ENCODE peak calls at places on chromosomes 13 and 19, in six cellular contexts. R is fibroblast of lung; O is PC-9; N is cardiac muscle cell; Q is right lobe of liver; X is CD4-positive, alpha-beta memory T cell. H is an unnamed sample. For H3K27me3 and H3K4me1, the result is how much of the 10 kb centered on the place peaks cover.

GRCh38 chr19:35135389-35135909 is 590 bp upstream of the LGI4 start:
- DNase-seq in R (peak), O (peak), N (peak), Q (peak), X (peak), H (peak)

GRCh38 chr19:13646758-13647157 is 117.6 kb upstream of the MRI1 start:
- DNase-seq in R (no peak), O (no peak), N (no peak), Q (no peak), X (peak), H (peak)

GRCh38 chr13:69458013-69458412 is 649.6 kb upstream of the ATXN8OS start:
- DNase-seq in R (no peak), O (no peak), N (no peak), Q (no peak), X (no peak), H (no peak)

GRCh38 chr13:40639226-40639681 is 27.2 kb downstream of the FOXO1 start:
- DNase-seq in R (peak), O (peak), N (no peak), Q (no peak), X (no peak), H (no peak)

GRCh38 chr19:39351537-39352037 is 9.4 kb downstream of the SAMD4B start:
- DNase-seq in R (peak), O (no peak), N (no peak), Q (no peak), X (peak), H (no peak)

GRCh38 chr13:112057736-112058518 is 9.0 kb upstream of the SOX1 start:
- DNase-seq in R (no peak), O (no peak), N (no peak), Q (no peak), X (no peak), H (peak)

GRCh38 chr13:25429466-25429865 is 57.7 kb downstream of the ATP8A2 start:
- DNase-seq in R (no peak), O (no peak), N (no peak), Q (no peak), X (no peak), H (no peak)

GRCh38 chr13:109159650-109160309 is 530.4 kb downstream of the MYO16 start:
- DNase-seq in R (no peak), O (no peak), N (no peak), Q (no peak), X (no peak), H (no peak)

GRCh38 chr19:34274827-34275625 is 20.7 kb downstream of the GARRE1 start:
- DNase-seq in R (peak), O (no peak), N (no peak), Q (no peak), X (no peak), H (no peak)

GRCh38 chr13:29800687-29801086 is 49.7 kb downstream of the UBL3 start:
- DNase-seq in R (no peak), O (no peak), N (no peak), Q (no peak), X (no peak), H (no peak)

GRCh38 chr13:25885418-25885817 is 166.4 kb downstream of the SHISA2 start:
- DNase-seq in R (no peak), O (no peak), N (no peak), Q (no peak), X (no peak), H (no peak)

GRCh38 chr13:31204592-31204991 is 4.8 kb downstream of the B3GLCT start:
- DNase-seq in R (peak), O (no peak), N (no peak), Q (no peak), X (no peak), H (peak)

GRCh38 chr13:40269086-40269485 is 397.4 kb downstream of the FOXO1 start:
- DNase-seq in R (peak), O (no peak), N (no peak), Q (no peak), X (no peak), H (no peak)

GRCh38 chr19:35710784-35711723 is 6.7 kb downstream of the ZBTB32 start:
- DNase-seq in R (no peak), O (no peak), N (no peak), Q (no peak), X (peak), H (no peak)

GRCh38 chr13:51681037-51681678 is 96.9 kb downstream of the WDFY2 start:
- DNase-seq in R (peak), O (no peak), N (no peak), Q (no peak), X (no peak), H (no peak)

GRCh38 chr19:48543121-48543710 is 8.8 kb upstream of the SULT2B1 start:
- DNase-seq in R (peak), O (peak), N (no peak), Q (no peak), X (no peak), H (peak)

GRCh38 chr13:49099513-49099877 is 120.6 kb upstream of the MLNR start:
- DNase-seq in R (no peak), O (no peak), N (no peak), Q (no peak), X (no peak), H (no peak)

GRCh38 chr19:42436006-42436405 is 6.7 kb downstream of the CXCL17 start:
- DNase-seq in R (peak), O (no peak), N (no peak), Q (no peak), X (no peak), H (no peak)

GRCh38 chr13:105735269-105735668 is 800.2 kb downstream of the EFNB2 start:
- DNase-seq in R (no peak), O (peak), N (no peak), Q (no peak), X (no peak), H (no peak)

GRCh38 chr13:60584976-60585375 is 188.0 kb downstream of the TDRD3 start:
- DNase-seq in R (no peak), O (peak), N (no peak), Q (no peak), X (no peak), H (no peak)

GRCh38 chr13:52371736-52372247 is 34.2 kb downstream of the THSD1 start:
- DNase-seq in R (peak), O (no peak), N (no peak), Q (no peak), X (no peak), H (no peak)

GRCh38 chr13:110237895-110238294 is 69.1 kb downstream of the COL4A1 start:
- DNase-seq in R (no peak), O (no peak), N (no peak), Q (no peak), X (no peak), H (no peak)

GRCh38 chr13:110238795-110239194 is 68.2 kb downstream of the COL4A1 start:
- DNase-seq in R (no peak), O (no peak), N (no peak), Q (no peak), X (no peak), H (no peak)

GRCh38 chr13:110240352-110240751 is 66.6 kb downstream of the COL4A1 start:
- DNase-seq in R (no peak), O (no peak), N (no peak), Q (no peak), X (no peak), H (no peak)

GRCh38 chr13:110240943-110241342 is 66.0 kb downstream of the COL4A1 start:
- DNase-seq in R (no peak), O (no peak), N (no peak), Q (no peak), X (no peak), H (no peak)

DNA sequence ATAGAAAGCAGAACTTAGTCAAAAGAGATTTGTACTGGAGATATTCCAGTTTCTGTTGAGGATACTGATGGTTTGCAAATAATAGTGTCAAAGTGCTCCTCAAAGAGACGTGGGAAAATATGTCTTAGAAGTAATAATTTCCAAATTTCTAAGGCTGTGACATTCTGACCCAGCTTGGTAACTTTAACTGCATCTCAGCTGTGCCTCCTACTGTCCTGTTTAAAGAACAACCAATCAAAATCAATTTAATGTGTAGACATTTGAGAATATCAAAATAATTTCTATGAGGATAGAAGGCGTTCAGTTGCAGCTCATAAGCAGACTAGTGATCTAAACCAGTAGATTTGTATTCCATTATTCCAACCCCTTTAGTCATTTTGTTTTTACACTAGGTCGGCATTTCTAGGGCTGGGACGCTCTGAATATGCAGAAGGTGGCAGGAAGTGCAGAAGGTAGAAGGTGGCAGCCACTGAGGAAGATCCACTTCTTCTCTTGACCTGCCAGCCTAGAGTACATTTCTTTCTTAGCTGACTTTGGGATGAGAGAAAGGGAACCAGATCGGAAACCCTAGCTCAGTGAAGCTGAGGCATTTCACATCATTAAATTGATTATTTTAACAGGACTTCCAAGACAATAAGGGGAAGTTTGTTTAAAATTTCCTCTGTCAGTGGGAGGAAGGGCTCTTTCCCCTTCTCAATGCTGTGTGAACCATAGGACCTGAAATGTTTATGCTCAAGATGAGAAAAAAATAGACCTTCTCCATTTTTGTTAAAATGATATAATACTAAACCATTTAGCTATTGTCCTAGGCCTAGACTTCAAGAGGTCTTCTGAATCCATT is 67.5 kb downstream of the COL4A1 start:
- DNase-seq in R (no peak), O (no peak), N (no peak), Q (no peak), X (no peak), H (no peak)
- H3K27me3 ChIP-seq in R (under half), O (under half), N (under half), Q (under half), X (under half), H (under half)

GRCh38 chr19:1177322-1178114 is 3.5 kb upstream of the SBNO2 start:
- DNase-seq in R (peak), O (peak), N (no peak), Q (no peak), X (no peak), H (no peak)
- H3K4me1 ChIP-seq in R (under half), O (half or more), N (under half), Q (under half), X (under half), H (under half)

GRCh38 chr19:15636026-15636425 is 4.7 kb upstream of the CYP4F3 start:
- DNase-seq in R (no peak), O (no peak), N (no peak), Q (no peak), X (no peak), H (no peak)
- H3K27me3 ChIP-seq in R (under half), O (under half), N (under half), Q (under half), X (under half), H (under half)

GRCh38 chr19:8460516-8461298 is 15.9 kb downstream of the HNRNPM start:
- DNase-seq in R (no peak), O (no peak), N (no peak), Q (no peak), X (no peak), H (peak)

GRCh38 chr19:8459520-8460260 is 14.9 kb downstream of the HNRNPM start:
- DNase-seq in R (peak), O (peak), N (no peak), Q (no peak), X (no peak), H (no peak)

GRCh38 chr19:8457802-8458201 is 13.0 kb downstream of the HNRNPM start:
- DNase-seq in R (no peak), O (no peak), N (no peak), Q (no peak), X (no peak), H (no peak)

GRCh38 chr19:8458380-8458779 is 13.6 kb downstream of the HNRNPM start:
- DNase-seq in R (no peak), O (no peak), N (no peak), Q (no peak), X (no peak), H (peak)

GRCh38 chr19:8459095-8459494 is 14.3 kb downstream of the HNRNPM start:
- DNase-seq in R (no peak), O (no peak), N (no peak), Q (no peak), X (no peak), H (no peak)
- H3K4me1 ChIP-seq in R (under half), O (under half), N (under half), Q (under half), X (half or more), H (under half)

GRCh38 chr19:47447470-47448359 is 24.0 kb downstream of the SLC8A2 start:
- DNase-seq in R (peak), O (peak), N (peak), Q (no peak), X (peak), H (peak)

GRCh38 chr19:47450478-47450877 is 21.2 kb downstream of the SLC8A2 start:
- DNase-seq in R (no peak), O (no peak), N (no peak), Q (no peak), X (no peak), H (no peak)

GRCh38 chr19:47445937-47446402 is 25.7 kb downstream of the SLC8A2 start:
- DNase-seq in R (no peak), O (peak), N (peak), Q (no peak), X (peak), H (no peak)

GRCh38 chr19:47446534-47447469 is 24.9 kb downstream of the SLC8A2 start:
- DNase-seq in R (no peak), O (peak), N (peak), Q (no peak), X (no peak), H (peak)

GRCh38 chr19:47448360-47448727 is 23.3 kb downstream of the SLC8A2 start:
- DNase-seq in R (no peak), O (no peak), N (no peak), Q (no peak), X (no peak), H (no peak)
- H3K27me3 ChIP-seq in R (half or more), O (half or more), N (under half), Q (under half), X (under half), H (under half)

DNA sequence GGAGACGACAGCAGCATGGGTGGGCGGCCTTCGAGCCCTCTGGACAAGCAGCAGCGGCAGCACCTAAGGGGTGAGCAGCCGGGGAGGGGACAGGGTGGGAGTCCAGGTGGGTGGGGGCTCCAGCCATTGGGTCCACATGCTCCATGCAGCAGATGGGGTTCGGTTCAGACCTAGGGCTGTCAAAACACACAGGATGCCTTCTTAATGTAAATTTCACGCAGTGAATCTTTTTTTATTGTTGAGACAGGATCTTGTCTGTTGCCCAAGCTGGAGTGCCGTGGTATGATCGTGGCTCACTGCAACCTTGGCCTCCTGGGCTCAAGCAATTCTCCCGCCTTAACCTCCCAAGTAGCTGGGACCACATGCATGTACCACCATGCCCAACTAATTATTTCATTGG is 15.9 kb downstream of the PGLS start:
- DNase-seq in R (no peak), O (no peak), N (no peak), Q (no peak), X (no peak), H (no peak)
- H3K4me1 ChIP-seq in R (under half), O (under half), N (under half), Q (under half), X (under half), H (under half)